ENCODE peak calls at places on chromosomes 16 and 17, in five cellular contexts. Q is K562, I is cardiac muscle cell, H is upper lobe of right lung, C is IMR-90. F is an unnamed sample. For H3K36me3, the result is how much of the 10 kb centered on the place peaks cover.

GRCh38 chr17:27443491-27443890 is 12.8 kb upstream of the KSR1 start:
- DNase-seq in H (no peak), Q (no peak), I (no peak), C (no peak), F (no peak)

GRCh38 chr17:18106211-18106610 is 2.3 kb upstream of the MYO15A start:
- DNase-seq in I (no peak), C (no peak), Q (no peak), H (no peak), F (peak)

GRCh38 chr16:71781741-71782140 is 26.9 kb downstream of the AP1G1 start:
- DNase-seq in I (no peak), Q (no peak), C (peak), H (no peak), F (peak)

GRCh38 chr17:30477758-30478115 is 529 bp downstream of the GOSR1 start:
- DNase-seq in Q (no peak), I (peak), C (peak), H (no peak), F (peak)

GRCh38 chr17:67944035-67944434 is 52.2 kb downstream of the C17orf58 start:
- DNase-seq in H (no peak), I (no peak), Q (no peak), C (no peak), F (no peak)

GRCh38 chr17:14575349-14575966 is 274.6 kb downstream of the HS3ST3B1 start:
- DNase-seq in H (no peak), C (peak), Q (no peak), I (no peak), F (no peak)

GRCh38 chr17:32871736-32872135 is 5.2 kb downstream of the MYO1D start:
- DNase-seq in I (no peak), C (no peak), Q (no peak), H (no peak), F (no peak)

GRCh38 chr17:51165680-51166197 is 472 bp upstream of the NME2 start:
- DNase-seq in C (peak), H (no peak), Q (peak), I (no peak), F (peak)

GRCh38 chr16:35364263-35364662 is 1904.9 kb downstream of the TP53TG3F start:
- DNase-seq in Q (no peak), H (no peak), C (no peak), I (no peak), F (no peak)

GRCh38 chr16:502179-502943 is 25.2 kb upstream of the CAPN15 start:
- DNase-seq in I (no peak), H (no peak), Q (no peak), C (no peak), F (peak)

GRCh38 chr17:30318190-30318589 is 15.7 kb downstream of the TMIGD1 start:
- DNase-seq in C (no peak), Q (no peak), H (no peak), I (no peak), F (peak)

GRCh38 chr17:7656958-7657715 is 6.4 kb downstream of the ATP1B2 start:
- DNase-seq in C (no peak), H (no peak), I (peak), Q (no peak), F (no peak)

GRCh38 chr17:80523054-80523744 is 21.4 kb upstream of the RPTOR start:
- DNase-seq in H (no peak), C (no peak), I (no peak), Q (no peak), F (peak)

GRCh38 chr16:7515543-7515942 is 182.9 kb downstream of the RBFOX1 start:
- DNase-seq in C (no peak), I (no peak), H (no peak), Q (no peak), F (no peak)

GRCh38 chr16:73483076-73483791 is 435.3 kb upstream of the ZFHX3 start:
- DNase-seq in I (no peak), Q (no peak), H (no peak), C (no peak), F (no peak)

GRCh38 chr17:27871407-27871806 is 21.8 kb downstream of the LYRM9 start:
- DNase-seq in C (no peak), H (no peak), I (no peak), Q (no peak), F (no peak)

GRCh38 chr16:17379121-17379571 is 91.6 kb downstream of the XYLT1 start:
- DNase-seq in H (no peak), Q (no peak), C (peak), I (peak), F (no peak)

GRCh38 chr17:78088529-78088928 is 40.0 kb downstream of the TMC6 start:
- DNase-seq in Q (no peak), H (no peak), I (no peak), C (no peak), F (no peak)

GRCh38 chr16:64459402-64459801 is 662.5 kb downstream of the CDH11 start:
- DNase-seq in I (no peak), C (no peak), H (no peak), Q (no peak), F (no peak)

GRCh38 chr16:57606847-57607501 is 21.5 kb upstream of the ADGRG1 start:
- DNase-seq in Q (no peak), I (no peak), C (no peak), H (no peak), F (peak)

GRCh38 chr17:39101139-39101538 is 50.3 kb downstream of the PLXDC1 start:
- DNase-seq in C (no peak), I (no peak), Q (no peak), H (no peak), F (peak)

GRCh38 chr17:76869209-76869877 is 1.1 kb downstream of the MGAT5B start:
- DNase-seq in Q (no peak), I (no peak), H (no peak), C (no peak), F (peak)

GRCh38 chr17:4891405-4892062 is 7.8 kb upstream of the C17orf107 start:
- DNase-seq in C (no peak), Q (no peak), H (no peak), I (no peak), F (peak)

GRCh38 chr17:4893721-4894560 is 5.4 kb upstream of the C17orf107 start:
- DNase-seq in Q (no peak), I (no peak), C (no peak), H (no peak), F (peak)

GRCh38 chr17:4892499-4893221 is 6.7 kb upstream of the C17orf107 start:
- DNase-seq in C (no peak), I (no peak), Q (no peak), H (no peak), F (peak)

GRCh38 chr17:4893272-4893671 is 6.1 kb upstream of the C17orf107 start:
- DNase-seq in I (no peak), H (no peak), Q (no peak), C (no peak), F (peak)

DNA sequence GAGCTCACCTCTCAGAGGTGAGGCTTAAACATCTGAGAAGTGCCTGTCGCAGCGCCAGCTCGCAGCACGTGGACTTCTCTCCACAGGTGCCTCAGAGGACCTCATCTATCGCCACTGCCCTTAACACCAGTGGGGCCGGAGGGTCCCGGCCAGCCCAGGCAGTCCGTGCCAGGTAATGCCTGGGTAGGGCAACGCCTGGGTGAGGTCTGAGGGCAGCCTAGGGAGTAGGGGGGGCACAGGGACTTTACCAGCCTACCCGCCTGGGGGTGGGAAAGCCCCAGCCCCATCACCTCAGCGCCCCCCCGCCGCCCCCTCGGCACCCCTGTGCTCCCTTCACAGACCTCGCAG is 7.3 kb upstream of the C17orf107 start:
- DNase-seq in H (no peak), Q (no peak), I (no peak), C (no peak), F (no peak)
- H3K36me3 ChIP-seq in H (half or more), Q (half or more), I (under half), C (half or more), F (half or more)

GRCh38 chr17:73641779-73642580 is 2.3 kb downstream of the SDK2 start:
- DNase-seq in I (no peak), C (no peak), Q (no peak), H (peak), F (no peak)

GRCh38 chr17:73642659-73643011 is 1.6 kb downstream of the SDK2 start:
- DNase-seq in I (no peak), C (no peak), Q (no peak), H (no peak), F (no peak)

GRCh38 chr17:73643846-73644144 is 450 bp downstream of the SDK2 start:
- DNase-seq in Q (no peak), I (no peak), C (no peak), H (no peak), F (no peak)

GRCh38 chr17:73644145-73645049 is at the start of gene SDK2:
- DNase-seq in Q (no peak), C (no peak), H (peak), I (peak), F (no peak)

GRCh38 chr17:73643012-73643845 is 1.0 kb downstream of the SDK2 start:
- DNase-seq in Q (no peak), H (peak), C (no peak), I (peak), F (no peak)
- TF ChIP-seq CTCF in Q (no peak), H (peak), C (no peak), I (peak), F (no peak)

DNA sequence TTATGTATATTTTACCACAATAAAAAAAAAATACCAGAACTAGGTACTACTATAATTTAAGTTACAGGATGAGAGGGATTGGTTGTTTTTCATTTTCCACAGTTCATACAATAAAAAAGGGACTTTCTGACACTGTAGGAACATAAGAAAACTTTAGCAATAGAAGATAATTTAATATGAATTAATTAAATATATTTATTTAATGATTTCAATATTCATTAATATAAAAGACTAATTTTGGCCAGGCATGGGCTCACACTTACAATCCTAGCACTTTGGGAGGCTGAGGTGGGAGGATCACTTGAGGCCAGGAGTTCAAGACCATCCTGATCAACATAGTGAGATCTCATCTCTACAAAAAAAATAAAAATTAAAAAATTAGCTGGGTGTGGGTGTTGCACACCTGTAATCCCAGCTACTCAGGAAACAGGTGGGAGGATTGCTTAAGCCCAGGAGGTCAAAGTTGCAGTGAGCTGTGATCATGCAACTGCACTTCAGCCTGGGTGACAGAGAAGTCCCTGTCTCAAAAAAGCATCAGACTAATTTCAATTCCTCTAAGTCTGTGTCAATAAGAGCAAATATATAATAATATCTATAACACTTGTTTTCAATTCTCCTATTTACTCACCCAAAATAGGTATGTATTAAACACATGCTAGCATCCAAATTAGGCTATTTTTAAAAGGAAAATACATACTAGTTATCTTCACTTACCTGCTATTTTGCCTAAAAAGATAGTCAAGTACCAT is 79.6 kb downstream of the BRIP1 start:
- DNase-seq in Q (no peak), I (no peak), H (no peak), C (no peak), F (no peak)
- H3K36me3 ChIP-seq in Q (under half), I (under half), H (under half), C (under half), F (under half)

DNA sequence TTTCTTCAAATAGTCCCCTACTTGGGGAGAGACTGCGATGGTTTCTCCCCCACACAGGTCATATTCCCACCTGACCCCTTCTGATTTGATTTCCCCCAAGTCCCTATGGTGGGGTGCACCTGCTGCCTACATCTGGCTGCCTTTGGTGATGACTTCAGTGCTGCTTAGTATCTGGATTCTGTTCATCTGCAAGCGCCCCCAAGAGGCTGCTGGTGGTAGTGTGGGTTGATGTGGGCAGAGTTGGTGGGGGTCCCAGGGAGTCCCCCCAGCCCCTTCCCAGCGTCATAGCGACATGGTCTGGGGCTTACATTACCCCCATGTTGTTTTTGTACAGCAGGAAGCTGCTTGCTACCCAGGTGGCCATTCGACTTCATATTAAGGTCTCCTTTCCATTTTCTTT is 99.2 kb downstream of the NTN1 start:
- DNase-seq in H (peak), I (no peak), C (no peak), Q (peak), F (peak)
- TF ChIP-seq CTCF in H (peak), I (peak), C (no peak), Q (peak), F (no peak)

F was measured in osteoblast.